ENCODE peak calls at places on chromosomes 4 and X, in five cellular contexts. One of them, this sample, is unnamed.
A peak's percentile ranks its signal among the peaks of the same experiment; 100 is the strongest.

GRCh38 chrX:8453619-8454018 is 11.0 kb upstream of the VCX3B start:
- DNase-seq in activated B cell treated with CpG ODN at 0.5 μM for 24 hours: no peak
- DNase-seq in endothelial cell of umbilical vein: no peak
- DNase-seq in left ventricle myocardium inferior: no peak
- DNase-seq in astrocyte of the spinal cord: no peak
- DNase-seq in this sample: no peak

GRCh38 chr4:152247271-152247975 is 288.5 kb downstream of the FBXW7 start:
- DNase-seq in activated B cell treated with CpG ODN at 0.5 μM for 24 hours: no peak
- DNase-seq in astrocyte of the spinal cord: no peak
- DNase-seq in left ventricle myocardium inferior: peak; percentile 48
- DNase-seq in endothelial cell of umbilical vein: no peak
- DNase-seq in this sample: no peak

GRCh38 chrX:1507511-1508463 is 29.2 kb downstream of the P2RY8 start:
- DNase-seq in astrocyte of the spinal cord: no peak
- DNase-seq in left ventricle myocardium inferior: no peak
- DNase-seq in activated B cell treated with CpG ODN at 0.5 μM for 24 hours: peak; percentile 66
- DNase-seq in endothelial cell of umbilical vein: no peak
- DNase-seq in this sample: peak; percentile 75

GRCh38 chrX:23276475-23276874 is 58.2 kb upstream of the PTCHD1 start:
- DNase-seq in endothelial cell of umbilical vein: no peak
- DNase-seq in activated B cell treated with CpG ODN at 0.5 μM for 24 hours: no peak
- DNase-seq in astrocyte of the spinal cord: no peak
- DNase-seq in left ventricle myocardium inferior: no peak
- DNase-seq in this sample: no peak

GRCh38 chr4:185096032-185096653 is 46.9 kb upstream of the SLC25A4 start:
- DNase-seq in endothelial cell of umbilical vein: peak; percentile 49
- DNase-seq in activated B cell treated with CpG ODN at 0.5 μM for 24 hours: no peak
- DNase-seq in left ventricle myocardium inferior: no peak
- DNase-seq in astrocyte of the spinal cord: peak; percentile 43
- DNase-seq in this sample: no peak

GRCh38 chrX:111445485-111445884 is 33.5 kb upstream of the DCX start:
- DNase-seq in activated B cell treated with CpG ODN at 0.5 μM for 24 hours: no peak
- DNase-seq in astrocyte of the spinal cord: peak; percentile 37
- DNase-seq in endothelial cell of umbilical vein: peak; percentile 1
- DNase-seq in left ventricle myocardium inferior: no peak
- DNase-seq in this sample: peak; percentile 15

GRCh38 chr4:2194556-2194955 is 47.4 kb downstream of the HAUS3 start:
- DNase-seq in endothelial cell of umbilical vein: no peak
- DNase-seq in left ventricle myocardium inferior: no peak
- DNase-seq in astrocyte of the spinal cord: no peak
- DNase-seq in activated B cell treated with CpG ODN at 0.5 μM for 24 hours: no peak
- DNase-seq in this sample: no peak

GRCh38 chr4:94412019-94413017 is 39.4 kb upstream of the PDLIM5 start:
- DNase-seq in endothelial cell of umbilical vein: peak; percentile 95
- DNase-seq in left ventricle myocardium inferior: no peak
- DNase-seq in astrocyte of the spinal cord: peak; percentile 71
- DNase-seq in activated B cell treated with CpG ODN at 0.5 μM for 24 hours: no peak
- DNase-seq in this sample: no peak

GRCh38 chrX:12076046-12076445 is 62.2 kb upstream of the FRMPD4 start:
- DNase-seq in astrocyte of the spinal cord: peak; percentile 2
- DNase-seq in activated B cell treated with CpG ODN at 0.5 μM for 24 hours: no peak
- DNase-seq in left ventricle myocardium inferior: no peak
- DNase-seq in endothelial cell of umbilical vein: no peak
- DNase-seq in this sample: no peak

GRCh38 chrX:12080265-12080664 is 58.0 kb upstream of the FRMPD4 start:
- DNase-seq in astrocyte of the spinal cord: peak; percentile 26
- DNase-seq in activated B cell treated with CpG ODN at 0.5 μM for 24 hours: no peak
- DNase-seq in endothelial cell of umbilical vein: peak; percentile 42
- DNase-seq in left ventricle myocardium inferior: no peak
- DNase-seq in this sample: no peak
- TF ChIP-seq CTCF in astrocyte of the spinal cord: peak; percentile 46
- TF ChIP-seq CTCF in activated B cell treated with CpG ODN at 0.5 μM for 24 hours: no peak
- TF ChIP-seq CTCF in endothelial cell of umbilical vein: peak; percentile 31
- TF ChIP-seq CTCF in left ventricle myocardium inferior: peak; percentile 56
- TF ChIP-seq CTCF in this sample: no peak

GRCh38 chrX:112941209-112941788 is 100.7 kb upstream of the AMOT start:
- DNase-seq in astrocyte of the spinal cord: no peak
- DNase-seq in activated B cell treated with CpG ODN at 0.5 μM for 24 hours: no peak
- DNase-seq in endothelial cell of umbilical vein: no peak
- DNase-seq in left ventricle myocardium inferior: no peak
- DNase-seq in this sample: no peak
- TF ChIP-seq CTCF in astrocyte of the spinal cord: no peak
- TF ChIP-seq CTCF in activated B cell treated with CpG ODN at 0.5 μM for 24 hours: no peak
- TF ChIP-seq CTCF in endothelial cell of umbilical vein: no peak
- TF ChIP-seq CTCF in left ventricle myocardium inferior: no peak
- TF ChIP-seq CTCF in this sample: no peak

DNA sequence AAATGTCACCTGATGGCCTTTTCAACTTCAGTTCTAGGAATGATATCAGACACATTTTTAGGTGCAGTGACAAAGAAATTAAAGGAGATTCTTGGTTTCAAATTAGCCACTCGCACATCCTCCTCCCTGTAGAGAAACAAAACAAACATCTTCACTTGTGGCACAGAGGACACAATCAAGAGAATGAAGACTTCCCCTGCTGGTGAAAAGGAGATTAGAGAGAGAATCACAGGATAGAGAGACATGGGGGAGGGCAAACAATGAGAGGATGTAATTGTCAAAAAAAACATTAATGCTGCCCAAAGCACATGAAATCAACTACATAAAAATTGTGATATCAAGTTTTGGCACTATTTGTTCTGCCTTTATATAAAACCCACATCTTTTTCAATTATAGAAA is 34.5 kb downstream of the ACE2 start:
- DNase-seq in activated B cell treated with CpG ODN at 0.5 μM for 24 hours: no peak
- DNase-seq in left ventricle myocardium inferior: no peak
- DNase-seq in endothelial cell of umbilical vein: peak; percentile 46
- DNase-seq in astrocyte of the spinal cord: no peak
- DNase-seq in this sample: no peak
- TF ChIP-seq CTCF in activated B cell treated with CpG ODN at 0.5 μM for 24 hours: no peak
- TF ChIP-seq CTCF in left ventricle myocardium inferior: no peak
- TF ChIP-seq CTCF in endothelial cell of umbilical vein: peak; percentile 4
- TF ChIP-seq CTCF in astrocyte of the spinal cord: no peak
- TF ChIP-seq CTCF in this sample: no peak

GRCh38 chr4:68407868-68408190 is 39.4 kb upstream of the TMPRSS11E start:
- DNase-seq in endothelial cell of umbilical vein: no peak
- DNase-seq in left ventricle myocardium inferior: no peak
- DNase-seq in activated B cell treated with CpG ODN at 0.5 μM for 24 hours: no peak
- DNase-seq in astrocyte of the spinal cord: no peak
- DNase-seq in this sample: no peak
- TF ChIP-seq CTCF in endothelial cell of umbilical vein: no peak
- TF ChIP-seq CTCF in left ventricle myocardium inferior: no peak
- TF ChIP-seq CTCF in activated B cell treated with CpG ODN at 0.5 μM for 24 hours: no peak
- TF ChIP-seq CTCF in astrocyte of the spinal cord: no peak
- TF ChIP-seq CTCF in this sample: no peak

GRCh38 chr4:171181090-171181489 is 632.1 kb upstream of the GALNTL6 start:
- DNase-seq in left ventricle myocardium inferior: no peak
- DNase-seq in endothelial cell of umbilical vein: no peak
- DNase-seq in astrocyte of the spinal cord: no peak
- DNase-seq in activated B cell treated with CpG ODN at 0.5 μM for 24 hours: no peak
- DNase-seq in this sample: no peak

DNA sequence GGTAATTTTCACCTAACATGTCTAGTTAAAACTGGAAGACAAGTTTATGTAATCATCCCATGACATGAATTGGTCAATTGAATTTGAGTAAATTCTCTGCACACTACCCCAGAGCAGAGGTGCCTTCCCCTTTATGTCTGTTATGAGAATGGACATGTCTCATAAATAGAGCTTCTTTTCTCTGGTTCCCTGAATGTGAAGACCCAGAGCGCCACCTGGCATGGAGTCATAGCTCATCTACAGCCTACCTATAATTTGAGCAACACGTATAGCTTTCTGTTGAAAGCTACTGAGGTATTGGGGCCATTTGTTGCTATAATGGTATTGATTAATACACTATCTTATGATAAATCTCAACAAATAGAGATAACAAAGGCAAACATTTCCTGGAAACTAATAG is 626.5 kb upstream of the GALNTL6 start:
- DNase-seq in endothelial cell of umbilical vein: no peak
- DNase-seq in left ventricle myocardium inferior: no peak
- DNase-seq in astrocyte of the spinal cord: no peak
- DNase-seq in activated B cell treated with CpG ODN at 0.5 μM for 24 hours: no peak
- DNase-seq in this sample: no peak
- TF ChIP-seq CTCF in endothelial cell of umbilical vein: no peak
- TF ChIP-seq CTCF in left ventricle myocardium inferior: no peak
- TF ChIP-seq CTCF in astrocyte of the spinal cord: no peak
- TF ChIP-seq CTCF in activated B cell treated with CpG ODN at 0.5 μM for 24 hours: no peak
- TF ChIP-seq CTCF in this sample: no peak